ENCODE peak calls at places on chromosomes 6 and 20, in four cellular contexts. I, X, H and D are unnamed samples.

GRCh38 chr20:2748551-2749342 is 51.7 kb downstream of the CPXM1 start:
- DNase-seq in I (no peak), X (no peak), H (no peak), D (no peak)

GRCh38 chr6:18203786-18204185 is 48.6 kb downstream of the KDM1B start:
- DNase-seq in X (no peak), I (no peak), H (no peak), D (no peak)

GRCh38 chr6:44667668-44668390 is 280.3 kb downstream of the CDC5L start:
- DNase-seq in I (peak), X (no peak), H (no peak), D (peak)

GRCh38 chr6:27867051-27867940 is 44.9 kb downstream of the OR2B2 start:
- DNase-seq in H (no peak), X (peak), I (peak), D (peak)

GRCh38 chr6:32178547-32179440 is 589 bp downstream of the RNF5 start:
- DNase-seq in X (no peak), H (no peak), I (no peak), D (no peak)

GRCh38 chr20:49685161-49685601 is 28.5 kb downstream of the B4GALT5 start:
- DNase-seq in X (no peak), I (no peak), H (no peak), D (no peak)

GRCh38 chr6:106087548-106088325 is 1.6 kb downstream of the PRDM1 start:
- DNase-seq in I (no peak), X (no peak), H (no peak), D (no peak)

GRCh38 chr6:1554241-1554880 is 55.4 kb upstream of the FOXC1 start:
- DNase-seq in I (no peak), H (no peak), X (no peak), D (no peak)

GRCh38 chr20:33524261-33524660 is 34.4 kb downstream of the CBFA2T2 start:
- DNase-seq in X (no peak), H (no peak), I (no peak), D (no peak)

GRCh38 chr6:166743415-166743814 is 116.4 kb upstream of the RPS6KA2 start:
- DNase-seq in I (no peak), H (no peak), X (no peak), D (no peak)

GRCh38 chr20:6057704-6058103 is 3.8 kb upstream of the LRRN4 start:
- DNase-seq in H (no peak), X (no peak), I (no peak), D (no peak)

GRCh38 chr20:12670292-12670691 is 338.5 kb upstream of the SPTLC3 start:
- DNase-seq in I (no peak), H (no peak), X (no peak), D (no peak)